ENCODE peak calls at places on chromosomes 5 and 9, in ten cellular contexts. One of them, this sample, is unnamed. For H3K4me1, the result is how much of the 10 kb centered on the place peaks cover.

GRCh38 chr9:21974542-21975409 is 19.4 kb downstream of the CDKN2A start:
- DNase-seq in uterus: no peak
- DNase-seq in left lung: peak
- DNase-seq in lower lobe of right lung: no peak
- DNase-seq in vagina: no peak
- DNase-seq in tibial artery: no peak
- DNase-seq in upper lobe of left lung: peak
- DNase-seq in body of pancreas: peak
- DNase-seq in PC-3: no peak
- DNase-seq in PC-9: peak
- DNase-seq in this sample: no peak

GRCh38 chr5:39717186-39717897 is 292.6 kb upstream of the DAB2 start:
- DNase-seq in body of pancreas: no peak
- DNase-seq in upper lobe of left lung: no peak
- DNase-seq in lower lobe of right lung: no peak
- DNase-seq in tibial artery: no peak
- DNase-seq in left lung: no peak
- DNase-seq in PC-9: no peak
- DNase-seq in vagina: no peak
- DNase-seq in uterus: no peak
- DNase-seq in PC-3: peak
- DNase-seq in this sample: no peak

GRCh38 chr9:33180526-33181184 is 13.5 kb upstream of the B4GALT1 start:
- DNase-seq in tibial artery: no peak
- DNase-seq in PC-9: no peak
- DNase-seq in upper lobe of left lung: no peak
- DNase-seq in body of pancreas: no peak
- DNase-seq in uterus: no peak
- DNase-seq in vagina: no peak
- DNase-seq in PC-3: no peak
- DNase-seq in left lung: no peak
- DNase-seq in lower lobe of right lung: no peak
- DNase-seq in this sample: peak

GRCh38 chr9:127519301-127520166 is 68.2 kb downstream of the LRSAM1 start:
- DNase-seq in tibial artery: no peak
- DNase-seq in PC-3: peak
- DNase-seq in body of pancreas: no peak
- DNase-seq in uterus: peak
- DNase-seq in PC-9: peak
- DNase-seq in left lung: peak
- DNase-seq in lower lobe of right lung: no peak
- DNase-seq in upper lobe of left lung: peak
- DNase-seq in vagina: no peak
- DNase-seq in this sample: peak

GRCh38 chr9:122055668-122056067 is 37.4 kb downstream of the TTLL11 start:
- DNase-seq in tibial artery: no peak
- DNase-seq in PC-3: no peak
- DNase-seq in PC-9: no peak
- DNase-seq in upper lobe of left lung: no peak
- DNase-seq in left lung: no peak
- DNase-seq in lower lobe of right lung: no peak
- DNase-seq in uterus: no peak
- DNase-seq in vagina: no peak
- DNase-seq in body of pancreas: no peak
- DNase-seq in this sample: no peak

GRCh38 chr9:137955586-137955985 is 78.0 kb downstream of the CACNA1B start:
- DNase-seq in tibial artery: no peak
- DNase-seq in PC-9: no peak
- DNase-seq in lower lobe of right lung: no peak
- DNase-seq in uterus: no peak
- DNase-seq in PC-3: no peak
- DNase-seq in vagina: no peak
- DNase-seq in upper lobe of left lung: no peak
- DNase-seq in body of pancreas: no peak
- DNase-seq in left lung: no peak
- DNase-seq in this sample: no peak

GRCh38 chr5:31911291-31912265 is 262.5 kb downstream of the GOLPH3 start:
- DNase-seq in upper lobe of left lung: no peak
- DNase-seq in PC-9: no peak
- DNase-seq in left lung: no peak
- DNase-seq in PC-3: peak
- DNase-seq in body of pancreas: no peak
- DNase-seq in vagina: no peak
- DNase-seq in lower lobe of right lung: no peak
- DNase-seq in tibial artery: no peak
- DNase-seq in uterus: no peak
- DNase-seq in this sample: no peak

GRCh38 chr9:101311759-101312420 is 72.9 kb downstream of the BAAT start:
- DNase-seq in left lung: no peak
- DNase-seq in PC-3: peak
- DNase-seq in tibial artery: no peak
- DNase-seq in lower lobe of right lung: no peak
- DNase-seq in uterus: no peak
- DNase-seq in body of pancreas: no peak
- DNase-seq in PC-9: peak
- DNase-seq in upper lobe of left lung: no peak
- DNase-seq in vagina: no peak
- DNase-seq in this sample: peak

GRCh38 chr5:22928821-22929482 is 75.8 kb upstream of the CDH12 start:
- DNase-seq in tibial artery: no peak
- DNase-seq in uterus: no peak
- DNase-seq in vagina: no peak
- DNase-seq in lower lobe of right lung: no peak
- DNase-seq in left lung: no peak
- DNase-seq in body of pancreas: no peak
- DNase-seq in upper lobe of left lung: no peak
- DNase-seq in PC-3: no peak
- DNase-seq in PC-9: no peak
- DNase-seq in this sample: peak

GRCh38 chr5:116876240-116876840 is 301.7 kb upstream of the SEMA6A start:
- DNase-seq in body of pancreas: no peak
- DNase-seq in left lung: no peak
- DNase-seq in PC-3: no peak
- DNase-seq in lower lobe of right lung: no peak
- DNase-seq in PC-9: no peak
- DNase-seq in uterus: no peak
- DNase-seq in upper lobe of left lung: no peak
- DNase-seq in tibial artery: no peak
- DNase-seq in vagina: no peak
- DNase-seq in this sample: no peak

GRCh38 chr9:13651969-13652663 is 372.6 kb upstream of the MPDZ start:
- DNase-seq in uterus: no peak
- DNase-seq in body of pancreas: no peak
- DNase-seq in vagina: no peak
- DNase-seq in tibial artery: peak
- DNase-seq in PC-3: no peak
- DNase-seq in left lung: no peak
- DNase-seq in lower lobe of right lung: no peak
- DNase-seq in PC-9: no peak
- DNase-seq in upper lobe of left lung: no peak
- DNase-seq in this sample: no peak

GRCh38 chr9:107142896-107143603 is 140.0 kb upstream of the RAD23B start:
- DNase-seq in tibial artery: no peak
- DNase-seq in lower lobe of right lung: no peak
- DNase-seq in PC-3: no peak
- DNase-seq in vagina: no peak
- DNase-seq in uterus: no peak
- DNase-seq in left lung: no peak
- DNase-seq in upper lobe of left lung: no peak
- DNase-seq in body of pancreas: no peak
- DNase-seq in PC-9: no peak
- DNase-seq in this sample: no peak

GRCh38 chr9:94270009-94270408 is 10.9 kb downstream of the ZNF169 start:
- DNase-seq in body of pancreas: no peak
- DNase-seq in PC-3: no peak
- DNase-seq in vagina: no peak
- DNase-seq in upper lobe of left lung: no peak
- DNase-seq in left lung: no peak
- DNase-seq in uterus: no peak
- DNase-seq in tibial artery: no peak
- DNase-seq in lower lobe of right lung: no peak
- DNase-seq in PC-9: no peak
- DNase-seq in this sample: no peak

GRCh38 chr5:68478306-68479091 is 262.9 kb downstream of the PIK3R1 start:
- DNase-seq in uterus: no peak
- DNase-seq in left lung: no peak
- DNase-seq in tibial artery: no peak
- DNase-seq in body of pancreas: no peak
- DNase-seq in PC-9: no peak
- DNase-seq in PC-3: no peak
- DNase-seq in upper lobe of left lung: no peak
- DNase-seq in vagina: no peak
- DNase-seq in lower lobe of right lung: no peak
- DNase-seq in this sample: no peak

GRCh38 chr9:114954986-114955623 is 24.7 kb upstream of the TNFSF8 start:
- DNase-seq in left lung: no peak
- DNase-seq in upper lobe of left lung: no peak
- DNase-seq in tibial artery: no peak
- DNase-seq in lower lobe of right lung: no peak
- DNase-seq in body of pancreas: no peak
- DNase-seq in PC-3: no peak
- DNase-seq in vagina: no peak
- DNase-seq in uterus: no peak
- DNase-seq in PC-9: no peak
- DNase-seq in this sample: no peak

GRCh38 chr9:114405294-114406034 is 17.7 kb upstream of the AKNA start:
- DNase-seq in vagina: no peak
- DNase-seq in left lung: no peak
- DNase-seq in uterus: peak
- DNase-seq in lower lobe of right lung: peak
- DNase-seq in upper lobe of left lung: no peak
- DNase-seq in PC-3: peak
- DNase-seq in PC-9: peak
- DNase-seq in body of pancreas: peak
- DNase-seq in tibial artery: peak
- DNase-seq in this sample: peak

GRCh38 chr9:110370316-110370715 is 32.7 kb upstream of the TXNDC8 start:
- DNase-seq in PC-9: peak
- DNase-seq in left lung: no peak
- DNase-seq in upper lobe of left lung: no peak
- DNase-seq in lower lobe of right lung: no peak
- DNase-seq in uterus: no peak
- DNase-seq in vagina: no peak
- DNase-seq in PC-3: peak
- DNase-seq in tibial artery: no peak
- DNase-seq in body of pancreas: no peak
- DNase-seq in this sample: peak

GRCh38 chr5:39167141-39167972 is 52.0 kb downstream of the FYB1 start:
- DNase-seq in tibial artery: no peak
- DNase-seq in upper lobe of left lung: no peak
- DNase-seq in vagina: no peak
- DNase-seq in PC-3: no peak
- DNase-seq in PC-9: no peak
- DNase-seq in lower lobe of right lung: no peak
- DNase-seq in uterus: no peak
- DNase-seq in left lung: no peak
- DNase-seq in body of pancreas: no peak
- DNase-seq in this sample: no peak

DNA sequence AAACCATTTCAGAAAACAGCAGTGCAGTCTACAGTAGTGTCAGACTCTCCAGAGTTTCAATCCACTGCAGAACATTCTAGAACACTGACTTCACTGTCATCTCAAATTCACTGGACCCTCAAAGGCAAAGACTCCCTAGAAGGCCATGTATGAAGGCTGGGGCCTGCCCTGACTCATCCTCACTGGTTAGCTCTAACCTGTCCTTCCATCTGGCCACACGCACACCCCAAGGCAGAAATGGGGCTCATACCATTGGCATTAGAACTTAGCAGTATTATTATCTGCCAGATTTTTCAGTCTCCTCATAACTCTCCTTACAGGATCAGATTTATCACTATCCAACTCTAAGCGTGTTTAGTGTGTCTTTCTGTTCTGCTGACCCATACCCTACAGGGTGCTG is 20.4 kb downstream of the S1PR3 start:
- DNase-seq in upper lobe of left lung: no peak
- DNase-seq in PC-3: no peak
- DNase-seq in PC-9: no peak
- DNase-seq in lower lobe of right lung: no peak
- DNase-seq in tibial artery: no peak
- DNase-seq in left lung: no peak
- DNase-seq in body of pancreas: no peak
- DNase-seq in uterus: no peak
- DNase-seq in vagina: no peak
- DNase-seq in this sample: no peak
- H3K4me1 ChIP-seq in upper lobe of left lung: under half
- H3K4me1 ChIP-seq in PC-3: under half
- H3K4me1 ChIP-seq in PC-9: under half
- H3K4me1 ChIP-seq in lower lobe of right lung: under half
- H3K4me1 ChIP-seq in tibial artery: under half
- H3K4me1 ChIP-seq in left lung: under half
- H3K4me1 ChIP-seq in body of pancreas: under half
- H3K4me1 ChIP-seq in uterus: under half
- H3K4me1 ChIP-seq in vagina: under half
- H3K4me1 ChIP-seq in this sample: under half

GRCh38 chr9:5449521-5450359 is 602 bp upstream of the CD274 start:
- DNase-seq in tibial artery: no peak
- DNase-seq in vagina: no peak
- DNase-seq in body of pancreas: no peak
- DNase-seq in left lung: no peak
- DNase-seq in PC-3: peak
- DNase-seq in lower lobe of right lung: no peak
- DNase-seq in PC-9: no peak
- DNase-seq in upper lobe of left lung: no peak
- DNase-seq in uterus: no peak
- DNase-seq in this sample: no peak
- H3K27ac ChIP-seq in tibial artery: peak
- H3K27ac ChIP-seq in vagina: peak
- H3K27ac ChIP-seq in body of pancreas: peak
- H3K27ac ChIP-seq in left lung: peak
- H3K27ac ChIP-seq in PC-3: peak
- H3K27ac ChIP-seq in lower lobe of right lung: peak
- H3K27ac ChIP-seq in PC-9: peak
- H3K27ac ChIP-seq in upper lobe of left lung: peak
- H3K27ac ChIP-seq in uterus: peak
- H3K27ac ChIP-seq in this sample: peak

DNA sequence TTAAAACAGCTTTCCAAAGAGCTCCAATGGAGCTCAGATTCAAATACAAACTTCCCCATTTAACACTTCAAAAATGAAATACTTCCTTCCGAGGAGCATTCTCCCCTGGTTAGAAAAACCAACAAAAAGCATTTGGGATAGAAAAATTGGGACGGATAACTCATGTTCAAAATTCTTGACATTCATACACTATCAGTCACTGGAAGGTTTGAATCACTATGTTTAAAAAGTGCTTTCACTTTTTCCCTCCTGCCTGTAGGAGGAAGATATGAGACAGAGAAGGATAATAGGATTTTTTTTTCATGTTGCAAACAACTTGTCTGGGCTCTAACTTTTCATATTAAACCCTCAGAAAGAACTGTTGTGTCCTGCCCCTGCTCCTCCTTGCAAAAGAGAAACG is 412.0 kb downstream of the ACTL7B start:
- DNase-seq in PC-3: peak
- DNase-seq in PC-9: peak
- DNase-seq in tibial artery: no peak
- DNase-seq in upper lobe of left lung: no peak
- DNase-seq in uterus: no peak
- DNase-seq in vagina: no peak
- DNase-seq in left lung: no peak
- DNase-seq in body of pancreas: no peak
- DNase-seq in lower lobe of right lung: no peak
- DNase-seq in this sample: peak
- TF ChIP-seq CTCF in PC-3: no peak
- TF ChIP-seq CTCF in PC-9: no peak
- TF ChIP-seq CTCF in tibial artery: no peak
- TF ChIP-seq CTCF in upper lobe of left lung: no peak
- TF ChIP-seq CTCF in uterus: no peak
- TF ChIP-seq CTCF in vagina: no peak
- TF ChIP-seq CTCF in left lung: no peak
- TF ChIP-seq CTCF in body of pancreas: no peak
- TF ChIP-seq CTCF in lower lobe of right lung: no peak
- TF ChIP-seq CTCF in this sample: peak

GRCh38 chr9:38018964-38019602 is 49.9 kb downstream of the SHB start:
- DNase-seq in tibial artery: no peak
- DNase-seq in lower lobe of right lung: peak
- DNase-seq in PC-3: peak
- DNase-seq in PC-9: peak
- DNase-seq in upper lobe of left lung: no peak
- DNase-seq in vagina: no peak
- DNase-seq in body of pancreas: peak
- DNase-seq in left lung: no peak
- DNase-seq in uterus: no peak
- DNase-seq in this sample: no peak
- H3K4me1 ChIP-seq in tibial artery: half or more
- H3K4me1 ChIP-seq in lower lobe of right lung: half or more
- H3K4me1 ChIP-seq in PC-3: half or more
- H3K4me1 ChIP-seq in PC-9: half or more
- H3K4me1 ChIP-seq in upper lobe of left lung: half or more
- H3K4me1 ChIP-seq in vagina: half or more
- H3K4me1 ChIP-seq in body of pancreas: half or more
- H3K4me1 ChIP-seq in left lung: under half
- H3K4me1 ChIP-seq in uterus: under half
- H3K4me1 ChIP-seq in this sample: half or more

This sample was measured in foreskin keratinocyte.